ENCODE peak calls at places on chromosome 14, in seven cellular contexts. G is sigmoid colon, F is fibroblast of lung, A is PC-3, W is Peyer's patch, T is upper lobe of left lung, X is hepatocyte. P is an unnamed sample.

GRCh38 chr14:67421356-67422224 is 9.6 kb upstream of the PLEK2 start:
- DNase-seq in G (peak; percentile 4), T (no peak), X (no peak), A (no peak), W (no peak), F (no peak), P (no peak)

GRCh38 chr14:24372701-24373416 is 4.9 kb downstream of the NFATC4 start:
- DNase-seq in G (no peak), X (no peak), T (no peak), A (no peak), F (no peak), W (no peak), P (no peak)

GRCh38 chr14:54343276-54344121 is 53.3 kb upstream of the CDKN3 start:
- DNase-seq in F (peak; percentile 88), T (peak; percentile 41), A (peak; percentile 78), W (no peak), X (no peak), G (no peak), P (no peak)

GRCh38 chr14:83632375-83632774 is 1897.6 kb upstream of the FLRT2 start:
- DNase-seq in F (no peak), X (no peak), G (no peak), T (no peak), A (no peak), W (no peak), P (no peak)

GRCh38 chr14:67538501-67538900 is 5.4 kb downstream of the PLEKHH1 start:
- DNase-seq in A (no peak), X (no peak), F (no peak), W (no peak), T (no peak), G (peak; percentile 26), P (no peak)

GRCh38 chr14:85479306-85479705 is 50.6 kb upstream of the FLRT2 start:
- DNase-seq in G (no peak), F (no peak), T (no peak), A (no peak), W (no peak), X (no peak), P (no peak)

GRCh38 chr14:55689971-55690871 is 110.2 kb downstream of the KTN1 start:
- DNase-seq in A (peak; percentile 83), T (no peak), W (no peak), G (no peak), F (no peak), X (no peak), P (no peak)

GRCh38 chr14:54374117-54374884 is 22.5 kb upstream of the CDKN3 start:
- DNase-seq in W (no peak), A (peak; percentile 63), G (no peak), X (no peak), F (peak; percentile 66), T (no peak), P (no peak)

GRCh38 chr14:76420827-76421226 is 44.9 kb downstream of the ESRRB start:
- DNase-seq in G (no peak), X (no peak), W (no peak), A (no peak), T (no peak), F (no peak), P (no peak)

GRCh38 chr14:102185360-102185759 is 45.7 kb downstream of the WDR20 start:
- DNase-seq in G (peak; percentile 8), T (no peak), A (no peak), X (peak; percentile 49), W (no peak), F (no peak), P (no peak)

GRCh38 chr14:90627478-90627877 is 188.8 kb downstream of the TTC7B start:
- DNase-seq in G (no peak), W (no peak), F (no peak), T (no peak), X (no peak), A (no peak), P (no peak)

GRCh38 chr14:31083781-31084180 is 57.6 kb upstream of the STRN3 start:
- DNase-seq in G (no peak), F (no peak), A (no peak), T (no peak), W (no peak), X (no peak), P (no peak)

GRCh38 chr14:94423465-94424056 is 29.0 kb downstream of the SERPINA11 start:
- DNase-seq in W (peak; percentile 18), X (peak; percentile 87), T (peak; percentile 75), A (peak; percentile 66), G (peak; percentile 76), F (peak; percentile 55), P (peak; percentile 27)

GRCh38 chr14:61147898-61148549 is 133.1 kb downstream of the TMEM30B start:
- DNase-seq in G (peak; percentile 70), T (no peak), X (no peak), A (peak; percentile 99), F (peak; percentile 100), W (no peak), P (no peak)

GRCh38 chr14:25017562-25017961 is 32.4 kb downstream of the STXBP6 start:
- DNase-seq in W (no peak), G (no peak), F (no peak), T (no peak), X (no peak), A (no peak), P (no peak)

GRCh38 chr14:101948666-101949205 is 15.6 kb upstream of the DYNC1H1 start:
- DNase-seq in A (no peak), X (peak; percentile 40), F (no peak), T (no peak), G (peak; percentile 79), W (no peak), P (no peak)

GRCh38 chr14:28902930-28903329 is 136.3 kb downstream of the FOXG1 start:
- DNase-seq in W (no peak), A (no peak), G (no peak), X (no peak), T (no peak), F (no peak), P (no peak)

GRCh38 chr14:51626788-51627187 is 24.9 kb upstream of the FRMD6 start:
- DNase-seq in A (no peak), F (no peak), W (no peak), G (no peak), T (no peak), X (no peak), P (no peak)
- TF ChIP-seq CTCF in A (no peak), F (no peak), W (no peak), G (no peak), T (no peak), X (no peak), P (no peak)

GRCh38 chr14:73746540-73747385 is 32.6 kb upstream of the PNMA1 start:
- DNase-seq in W (no peak), F (no peak), X (peak; percentile 35), G (peak; percentile 72), T (no peak), A (no peak), P (no peak)
- TF ChIP-seq CTCF in W (peak; percentile 31), F (peak; percentile 34), X (peak; percentile 25), G (no peak), T (no peak), A (peak; percentile 11), P (no peak)

DNA sequence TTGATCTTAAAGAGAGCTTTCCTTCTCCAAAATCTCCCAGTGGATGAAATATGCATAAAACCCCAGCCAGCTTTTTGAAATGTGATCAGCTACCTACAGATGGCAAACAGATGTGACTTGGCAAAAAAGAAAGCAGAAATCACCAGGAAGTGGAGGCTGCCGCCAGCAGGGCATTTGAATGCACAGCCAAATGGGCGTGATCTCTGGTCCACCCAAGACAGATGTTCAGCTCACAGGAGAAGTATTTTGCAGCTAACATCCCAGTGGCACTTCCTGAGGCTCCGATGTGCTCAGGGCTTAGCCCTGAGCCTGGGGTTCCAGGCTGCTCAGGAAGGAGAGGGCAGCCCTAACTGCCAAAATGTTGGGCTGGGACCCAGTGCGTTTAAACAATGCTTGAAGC is 78.2 kb downstream of the LGMN start:
- DNase-seq in W (no peak), G (no peak), T (no peak), X (no peak), A (peak; percentile 11), F (peak; percentile 64), P (no peak)
- TF ChIP-seq CTCF in W (no peak), G (no peak), T (peak; percentile 6), X (no peak), A (no peak), F (peak; percentile 58), P (no peak)

DNA sequence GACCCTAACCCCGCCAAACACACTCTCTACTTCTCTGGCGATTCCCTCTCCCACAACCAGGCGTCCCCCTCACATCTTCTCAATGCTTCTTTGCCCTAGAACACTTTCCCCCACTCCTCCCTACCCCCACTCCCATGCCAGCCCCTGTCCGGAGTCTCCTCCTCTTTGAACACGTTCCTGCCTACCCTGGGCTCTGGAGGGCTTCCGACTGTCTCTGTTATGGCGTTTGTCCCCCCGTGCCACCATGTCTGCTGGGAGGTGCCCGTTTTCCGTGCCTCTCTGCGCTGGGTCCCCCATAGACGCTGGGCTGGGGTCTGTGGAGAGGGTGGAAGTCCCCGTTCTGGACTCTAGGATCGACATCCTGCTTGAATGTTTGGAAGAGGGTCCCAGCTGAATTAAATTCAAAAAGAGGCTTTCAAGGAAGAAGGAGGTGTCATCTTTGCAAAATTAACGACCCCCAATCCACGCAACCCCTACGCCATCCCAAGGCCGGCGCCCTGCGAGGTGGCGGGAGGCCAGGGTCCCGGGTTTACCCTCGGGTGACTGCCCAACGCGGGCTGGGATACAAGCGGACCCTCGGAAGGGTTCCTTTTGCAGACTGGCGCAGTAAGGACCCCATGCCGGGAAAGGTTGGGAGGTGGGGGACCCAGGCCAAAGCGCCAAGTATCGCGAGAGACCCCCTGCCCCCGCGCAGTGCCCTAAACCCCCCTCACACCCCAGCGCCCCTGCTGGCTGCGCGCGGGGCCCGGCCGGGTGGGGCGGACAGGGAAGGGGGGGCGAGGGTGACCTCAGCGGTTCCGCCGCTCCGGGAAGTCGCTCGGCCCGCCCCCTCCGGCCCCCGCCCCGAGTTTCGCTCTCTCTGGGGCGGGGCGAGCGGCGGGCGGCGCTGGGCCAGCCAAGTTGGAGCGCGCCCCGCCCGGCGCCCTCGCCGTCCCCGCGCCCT is 973 bp upstream of the ZBTB42 start:
- DNase-seq in W (peak; percentile 87), G (peak; percentile 94), T (peak; percentile 89), X (peak; percentile 95), F (peak; percentile 78), A (peak; percentile 77), P (peak; percentile 65)
- TF ChIP-seq CTCF in W (peak; percentile 49), G (peak; percentile 24), T (peak; percentile 40), X (peak; percentile 42), F (peak; percentile 59), A (peak; percentile 30), P (no peak)

GRCh38 chr14:69561893-69562292 is 12.8 kb downstream of the CCDC177 start:
- DNase-seq in A (no peak), W (no peak), G (no peak), T (no peak), X (no peak), F (no peak), P (no peak)
- TF ChIP-seq CTCF in A (no peak), W (no peak), G (no peak), T (no peak), X (no peak), F (no peak), P (no peak)

DNA sequence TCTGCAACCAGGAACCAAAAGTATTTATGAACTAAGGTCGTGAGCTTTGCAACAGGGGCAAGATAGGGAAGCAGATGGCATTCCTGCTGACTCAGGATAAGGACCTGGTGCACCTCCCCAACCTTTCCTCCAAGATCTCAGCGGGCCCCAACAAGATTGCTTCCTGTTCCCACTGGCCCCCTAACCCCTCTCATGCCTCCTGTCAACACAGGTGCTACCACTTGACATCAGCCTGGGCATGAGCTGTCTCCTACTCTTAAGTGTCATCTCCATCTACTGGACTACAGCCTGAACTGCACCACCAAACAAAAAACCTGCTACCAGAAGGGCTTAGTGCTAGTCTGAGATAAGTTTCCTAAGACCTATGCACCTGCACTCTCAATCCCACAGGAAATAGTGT is 32.7 kb downstream of the MED6 start:
- DNase-seq in G (no peak), W (no peak), T (no peak), X (peak; percentile 28), A (peak; percentile 70), F (peak; percentile 20), P (no peak)
- TF ChIP-seq CTCF in G (no peak), W (peak; percentile 41), T (peak; percentile 43), X (peak; percentile 34), A (peak; percentile 90), F (peak; percentile 60), P (peak; percentile 19)

GRCh38 chr14:87334997-87335675 is 657.8 kb downstream of the GALC start:
- DNase-seq in X (no peak), W (no peak), G (no peak), A (no peak), F (no peak), T (no peak), P (no peak)
- TF ChIP-seq CTCF in X (peak; percentile 20), W (no peak), G (no peak), A (no peak), F (peak; percentile 13), T (no peak), P (no peak)